ENCODE peak calls at places on chromosomes 12 and 14, in seven cellular contexts. R is stimulated activated CD4-positive, alpha-beta T cell treated with anti-CD3 and anti-CD28 coated beads, TNF-alpha, amount 100 ng/mL, for 4 hours; J is stimulated activated CD8-positive, alpha-beta memory T cell treated with anti-CD3 and anti-CD28 coated beads, Interleukin-7, amount 100 ng/mL, for 1 hour; V is AG04449; Q is cardiac fibroblast; S is NCI-H2081; X is stomach. U is an unnamed sample.

GRCh38 chr14:63867926-63868921 is 15.4 kb downstream of the SYNE2 start:
- DNase-seq in R (no peak), J (no peak), V (no peak), Q (peak), S (no peak), X (no peak), U (no peak)

GRCh38 chr12:26721800-26722199 is 111.2 kb downstream of the ITPR2 start:
- DNase-seq in R (no peak), J (no peak), V (no peak), Q (no peak), S (peak), X (no peak), U (no peak)

GRCh38 chr12:2286461-2287131 is 233.8 kb downstream of the CACNA1C start:
- DNase-seq in R (no peak), J (no peak), V (peak), Q (peak), S (no peak), X (no peak), U (no peak)

GRCh38 chr14:105282098-105282725 is 18.6 kb downstream of the BRF1 start:
- DNase-seq in R (no peak), J (no peak), V (no peak), Q (no peak), S (no peak), X (peak), U (no peak)

GRCh38 chr12:4270016-4270669 is 3.4 kb upstream of the CCND2 start:
- DNase-seq in R (peak), J (no peak), V (no peak), Q (no peak), S (no peak), X (no peak), U (no peak)

GRCh38 chr12:50050410-50051280 is 6.8 kb upstream of the ASIC1 start:
- DNase-seq in R (no peak), J (no peak), V (no peak), Q (peak), S (no peak), X (peak), U (no peak)

GRCh38 chr14:49464885-49465284 is 121.3 kb downstream of the RPS29 start:
- DNase-seq in R (no peak), J (no peak), V (no peak), Q (no peak), S (no peak), X (no peak), U (no peak)

GRCh38 chr12:127957001-127957660 is 309.8 kb upstream of the TMEM132C start:
- DNase-seq in R (no peak), J (no peak), V (peak), Q (no peak), S (no peak), X (no peak), U (peak)

GRCh38 chr12:116529686-116530085 is 29.5 kb upstream of the MAP1LC3B2 start:
- DNase-seq in R (no peak), J (no peak), V (no peak), Q (no peak), S (no peak), X (no peak), U (no peak)

GRCh38 chr14:70709726-70710382 is 68.1 kb downstream of the TTC9 start:
- DNase-seq in R (no peak), J (no peak), V (no peak), Q (no peak), S (peak), X (no peak), U (no peak)

GRCh38 chr14:45298427-45299117 is 45.6 kb upstream of the MIS18BP1 start:
- DNase-seq in R (no peak), J (no peak), V (no peak), Q (no peak), S (no peak), X (no peak), U (peak)

GRCh38 chr12:52132754-52133161 is 53.3 kb downstream of the SMIM41 start:
- DNase-seq in R (no peak), J (no peak), V (no peak), Q (peak), S (no peak), X (no peak), U (no peak)

GRCh38 chr12:71858848-71859247 is 19.3 kb downstream of the TBC1D15 start:
- DNase-seq in R (no peak), J (no peak), V (no peak), Q (no peak), S (no peak), X (no peak), U (no peak)

GRCh38 chr14:75373616-75374015 is 54.2 kb upstream of the JDP2 start:
- DNase-seq in R (no peak), J (no peak), V (no peak), Q (no peak), S (no peak), X (no peak), U (no peak)

GRCh38 chr12:130596241-130596640 is 119.9 kb downstream of the RIMBP2 start:
- DNase-seq in R (no peak), J (no peak), V (no peak), Q (no peak), S (no peak), X (no peak), U (no peak)

GRCh38 chr12:25585662-25586061 is 32.6 kb upstream of the LMNTD1 start:
- DNase-seq in R (no peak), J (no peak), V (no peak), Q (no peak), S (no peak), X (no peak), U (no peak)

GRCh38 chr12:90207799-90208198 is 499.2 kb upstream of the ATP2B1 start:
- DNase-seq in R (no peak), J (no peak), V (no peak), Q (no peak), S (no peak), X (no peak), U (no peak)

GRCh38 chr14:20412876-20413784 is at the start of gene TEP1:
- DNase-seq in R (peak), J (peak), V (no peak), Q (peak), S (peak), X (peak), U (peak)

GRCh38 chr12:98417303-98417702 is 98.1 kb upstream of the TMPO start:
- DNase-seq in R (no peak), J (no peak), V (no peak), Q (peak), S (no peak), X (no peak), U (no peak)

GRCh38 chr12:123873795-123874194 is 98.8 kb downstream of the CCDC92 start:
- DNase-seq in R (no peak), J (no peak), V (no peak), Q (no peak), S (no peak), X (no peak), U (no peak)